ENCODE peak calls at places on chromosome 11, in four cellular contexts. V is prostate gland, O is astrocyte of the cerebellum, N is C1 segment of cervical spinal cord. F is an unnamed sample.

GRCh38 chr11:130599073-130599654 is 150.7 kb downstream of the ADAMTS15 start:
- DNase-seq in O (no peak), V (no peak), N (no peak), F (no peak)

GRCh38 chr11:17498475-17498874 is 21.8 kb upstream of the ABCC8 start:
- DNase-seq in V (no peak), N (no peak), O (no peak), F (no peak)

GRCh38 chr11:125075900-125076317 is 12.8 kb downstream of the SLC37A2 start:
- DNase-seq in O (no peak), N (no peak), V (no peak), F (no peak)

GRCh38 chr11:111659201-111659600 is 57.0 kb downstream of the SIK2 start:
- DNase-seq in V (no peak), O (no peak), N (no peak), F (no peak)

GRCh38 chr11:32439488-32440210 is 4.3 kb upstream of the WT1 start:
- DNase-seq in O (no peak), V (no peak), N (no peak), F (no peak)

GRCh38 chr11:94557391-94557790 is 9.8 kb upstream of the PIWIL4 start:
- DNase-seq in O (no peak), N (no peak), V (no peak), F (no peak)

GRCh38 chr11:11841121-11841604 is 609 bp upstream of the USP47 start:
- DNase-seq in N (peak), O (no peak), V (peak), F (no peak)

GRCh38 chr11:79253280-79253679 is 187.6 kb downstream of the TENM4 start:
- DNase-seq in N (peak), O (no peak), V (no peak), F (no peak)

GRCh38 chr11:104872393-104872792 is 25.9 kb downstream of the CASP12 start:
- DNase-seq in O (no peak), V (no peak), N (no peak), F (no peak)

GRCh38 chr11:43943931-43944751 is 1.7 kb downstream of the C11orf96 start:
- DNase-seq in O (no peak), N (no peak), V (no peak), F (no peak)

GRCh38 chr11:61880454-61880853 is 10.9 kb downstream of the FADS3 start:
- DNase-seq in N (no peak), V (no peak), O (no peak), F (no peak)

GRCh38 chr11:126929186-126930085 is 71.1 kb downstream of the KIRREL3 start:
- DNase-seq in N (no peak), V (no peak), O (peak), F (no peak)

GRCh38 chr11:125626381-125626950 is 1.5 kb downstream of the CHEK1 start:
- DNase-seq in N (no peak), O (peak), V (no peak), F (peak)

GRCh38 chr11:32309541-32310217 is 125.7 kb downstream of the WT1 start:
- DNase-seq in V (no peak), N (no peak), O (no peak), F (no peak)

GRCh38 chr11:70742553-70743291 is 344.4 kb downstream of the CTTN start:
- DNase-seq in N (no peak), V (no peak), O (no peak), F (no peak)

GRCh38 chr11:45754746-45755145 is 50.2 kb upstream of the SLC35C1 start:
- DNase-seq in V (no peak), N (no peak), O (no peak), F (no peak)

GRCh38 chr11:3854660-3854976 is 846 bp upstream of the STIM1 start:
- DNase-seq in V (no peak), N (no peak), O (no peak), F (no peak)

GRCh38 chr11:33412231-33412630 is 155.1 kb downstream of the HIPK3 start:
- DNase-seq in O (no peak), N (no peak), V (no peak), F (no peak)

GRCh38 chr11:48210052-48210451 is 6.6 kb upstream of the OR4B1 start:
- DNase-seq in O (no peak), V (no peak), N (no peak), F (no peak)

GRCh38 chr11:44179173-44179572 is 83.7 kb downstream of the EXT2 start:
- DNase-seq in N (no peak), V (no peak), O (no peak), F (no peak)

GRCh38 chr11:8338138-8338537 is 74.5 kb upstream of the LMO1 start:
- DNase-seq in O (no peak), N (no peak), V (peak), F (no peak)

GRCh38 chr11:61075891-61076290 is 26.4 kb upstream of the CD5 start:
- DNase-seq in O (peak), N (no peak), V (no peak), F (no peak)

GRCh38 chr11:8512547-8512946 is 81.5 kb downstream of the STK33 start:
- DNase-seq in O (no peak), V (no peak), N (no peak), F (no peak)

GRCh38 chr11:113265343-113265742 is 49.0 kb upstream of the TTC12 start:
- DNase-seq in N (no peak), V (no peak), O (no peak), F (no peak)

F was measured in brain pericyte.